ENCODE peak calls at places on chromosome 13, in six cellular contexts. Y, Z, O, Q, D and F are unnamed samples.

GRCh38 chr13:107743523-107743922 is 471.8 kb downstream of the LIG4 start:
- DNase-seq in Y (no peak), Z (peak; percentile 71), O (no peak), Q (no peak), D (no peak), F (no peak)

GRCh38 chr13:73677041-73677589 is 457.1 kb downstream of the KLF12 start:
- DNase-seq in Y (peak; percentile 10), Z (peak; percentile 71), O (no peak), Q (no peak), D (no peak), F (peak; percentile 78)

GRCh38 chr13:91659583-91660415 is 261.4 kb downstream of the GPC5 start:
- DNase-seq in Y (no peak), Z (no peak), O (no peak), Q (no peak), D (no peak), F (no peak)

GRCh38 chr13:49877629-49878218 is 58.4 kb downstream of the SPRYD7 start:
- DNase-seq in Y (peak; percentile 15), Z (peak; percentile 22), O (no peak), Q (peak; percentile 41), D (no peak), F (no peak)

GRCh38 chr13:52053460-52053859 is 29.0 kb downstream of the UTP14C start:
- DNase-seq in Y (no peak), Z (no peak), O (no peak), Q (no peak), D (no peak), F (no peak)

GRCh38 chr13:93766719-93767118 is 540.1 kb downstream of the GPC6 start:
- DNase-seq in Y (no peak), Z (no peak), O (no peak), Q (no peak), D (no peak), F (no peak)

GRCh38 chr13:30963794-30964193 is 31.3 kb downstream of the TEX26 start:
- DNase-seq in Y (peak; percentile 53), Z (peak; percentile 13), O (no peak), Q (no peak), D (no peak), F (no peak)

GRCh38 chr13:99973786-99974185 is 2.2 kb upstream of the ZIC5 start:
- DNase-seq in Y (no peak), Z (no peak), O (no peak), Q (no peak), D (no peak), F (no peak)

GRCh38 chr13:50152224-50152623 is 137.0 kb downstream of the KCNRG start:
- DNase-seq in Y (peak; percentile 19), Z (no peak), O (no peak), Q (no peak), D (peak; percentile 12), F (no peak)

GRCh38 chr13:30135351-30135750 is 172.0 kb downstream of the KATNAL1 start:
- DNase-seq in Y (no peak), Z (no peak), O (no peak), Q (no peak), D (no peak), F (no peak)

GRCh38 chr13:28586585-28587540 is 72.1 kb upstream of the POMP start:
- DNase-seq in Y (no peak), Z (no peak), O (no peak), Q (no peak), D (no peak), F (no peak)

GRCh38 chr13:23598371-23598770 is 28.2 kb downstream of the TNFRSF19 start:
- DNase-seq in Y (no peak), Z (peak; percentile 24), O (no peak), Q (no peak), D (no peak), F (no peak)

GRCh38 chr13:24899601-24900000 is 135.6 kb downstream of the RNF17 start:
- DNase-seq in Y (no peak), Z (no peak), O (no peak), Q (no peak), D (no peak), F (no peak)

GRCh38 chr13:59374720-59375119 is 789.0 kb downstream of the DIAPH3 start:
- DNase-seq in Y (no peak), Z (no peak), O (no peak), Q (no peak), D (no peak), F (no peak)

GRCh38 chr13:27283906-27284523 is 13.4 kb downstream of the RASL11A start:
- DNase-seq in Y (peak; percentile 66), Z (peak; percentile 59), O (peak; percentile 19), Q (no peak), D (no peak), F (no peak)

GRCh38 chr13:43864921-43865320 is 14.6 kb downstream of the CCDC122 start:
- DNase-seq in Y (no peak), Z (peak; percentile 50), O (no peak), Q (no peak), D (no peak), F (peak; percentile 46)

GRCh38 chr13:43861863-43862262 is 17.7 kb downstream of the CCDC122 start:
- DNase-seq in Y (no peak), Z (no peak), O (no peak), Q (no peak), D (no peak), F (no peak)

DNA sequence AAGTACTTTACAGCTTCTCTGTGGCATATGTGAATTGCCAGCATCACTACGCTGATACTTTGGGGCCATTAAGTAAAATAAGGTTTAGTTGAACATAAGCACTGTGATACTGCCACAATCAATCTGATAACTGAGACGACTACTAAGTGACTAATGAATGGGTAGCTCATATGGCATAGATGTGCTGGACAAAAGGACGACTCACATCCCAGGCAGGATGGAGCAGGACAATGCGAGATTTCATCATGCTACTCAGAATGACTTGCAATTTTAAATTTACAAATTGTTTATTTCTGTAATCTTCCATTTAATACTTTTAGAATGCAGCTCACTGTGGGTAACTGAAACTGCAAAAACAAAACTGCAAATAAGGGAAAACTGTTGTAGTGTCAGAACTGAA is 13.6 kb downstream of the CCDC122 start:
- DNase-seq in Y (peak; percentile 74), Z (peak; percentile 60), O (no peak), Q (no peak), D (no peak), F (peak; percentile 53)
- H3K9ac ChIP-seq in Y (no peak overlapping the region), Z (peak overlapping the region; percentile 52), O (no peak overlapping the region), Q (no peak overlapping the region), D (no peak overlapping the region), F (peak overlapping the region; percentile 51)

DNA sequence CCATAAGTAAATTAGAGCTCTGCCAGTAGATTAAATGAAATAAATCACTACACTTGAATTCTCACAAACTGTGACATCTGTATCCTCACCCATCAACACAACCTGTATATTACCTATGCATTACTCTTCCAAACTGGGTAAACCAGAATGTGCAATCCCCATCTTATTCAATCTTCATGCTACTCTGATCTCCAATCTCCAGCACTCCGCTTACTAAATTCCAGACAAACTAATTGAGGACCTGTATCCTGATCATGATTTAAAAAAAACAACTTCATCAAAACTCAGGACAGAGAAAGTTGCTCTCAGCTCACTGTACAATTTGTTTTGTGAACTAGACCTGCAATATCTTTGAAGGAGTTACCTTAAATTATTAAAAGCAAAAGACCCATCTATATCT is 74.4 kb downstream of the FOXO1 start:
- DNase-seq in Y (no peak), Z (no peak), O (no peak), Q (no peak), D (no peak), F (no peak)
- H4K20me1 ChIP-seq in Y (no peaks in the 10 kb centered on the region), Z (no peaks in the 10 kb centered on the region), O (peaks cover 2% of the 10 kb centered on the region), Q (no peaks in the 10 kb centered on the region), D (no peaks in the 10 kb centered on the region), F (no peaks in the 10 kb centered on the region)

DNA sequence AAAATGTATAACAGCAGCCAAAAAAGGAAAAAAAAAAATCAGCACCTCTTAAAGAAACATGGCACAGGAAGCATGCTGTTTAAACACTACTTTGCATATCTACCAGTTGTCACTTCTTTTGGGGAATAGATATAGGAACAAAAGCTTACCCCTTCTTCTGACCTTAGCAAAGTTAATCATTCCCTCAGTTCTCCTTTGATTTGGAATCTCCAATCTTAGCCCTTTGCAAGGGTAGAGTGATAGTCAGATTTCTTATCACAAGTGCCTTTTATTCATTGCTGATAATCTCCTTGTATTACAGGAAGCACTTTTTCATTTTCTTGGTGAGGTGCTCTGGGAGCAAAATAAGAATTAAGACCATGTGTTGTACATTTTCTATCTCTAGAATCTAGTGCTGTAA is 1327.6 kb downstream of the OLFM4 start:
- DNase-seq in Y (no peak), Z (no peak), O (no peak), Q (no peak), D (no peak), F (no peak)
- H3K9ac ChIP-seq in Y (no peak overlapping the region), Z (no peak overlapping the region), O (no peak overlapping the region), Q (no peak overlapping the region), D (no peak overlapping the region), F (no peak overlapping the region)

DNA sequence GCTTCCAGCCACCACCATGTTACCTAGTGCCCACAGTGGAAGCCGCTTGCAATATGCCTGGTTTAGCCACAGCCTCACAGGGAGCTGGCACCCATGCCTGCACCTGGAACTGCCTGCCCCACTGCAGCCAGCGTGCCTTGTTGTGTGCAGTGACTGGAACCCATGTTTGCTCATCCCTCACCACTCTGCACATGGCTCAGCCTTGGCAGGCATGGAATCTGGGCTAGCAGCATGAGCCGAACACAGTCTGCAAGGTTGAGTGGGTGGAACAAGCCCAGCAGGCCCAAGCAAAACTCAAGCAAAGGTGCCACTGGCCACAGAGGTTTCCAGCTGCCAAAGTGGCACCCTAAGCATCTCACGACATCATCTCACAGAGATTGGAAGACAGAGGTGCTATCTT is 269.5 kb downstream of the PCDH20 start:
- DNase-seq in Y (no peak), Z (no peak), O (no peak), Q (no peak), D (no peak), F (no peak)
- H4K20me1 ChIP-seq in Y (no peaks in the 10 kb centered on the region), Z (no peaks in the 10 kb centered on the region), O (no peaks in the 10 kb centered on the region), Q (no peaks in the 10 kb centered on the region), D (no peaks in the 10 kb centered on the region), F (no peaks in the 10 kb centered on the region)

GRCh38 chr13:33213024-33213795 is 72.3 kb downstream of the STARD13 start:
- DNase-seq in Y (no peak), Z (no peak), O (no peak), Q (peak; percentile 53), D (no peak), F (no peak)
- H3K9ac ChIP-seq in Y (no peak overlapping the region), Z (no peak overlapping the region), O (no peak overlapping the region), Q (no peak overlapping the region), D (no peak overlapping the region), F (peak overlapping the region; percentile 51)

DNA sequence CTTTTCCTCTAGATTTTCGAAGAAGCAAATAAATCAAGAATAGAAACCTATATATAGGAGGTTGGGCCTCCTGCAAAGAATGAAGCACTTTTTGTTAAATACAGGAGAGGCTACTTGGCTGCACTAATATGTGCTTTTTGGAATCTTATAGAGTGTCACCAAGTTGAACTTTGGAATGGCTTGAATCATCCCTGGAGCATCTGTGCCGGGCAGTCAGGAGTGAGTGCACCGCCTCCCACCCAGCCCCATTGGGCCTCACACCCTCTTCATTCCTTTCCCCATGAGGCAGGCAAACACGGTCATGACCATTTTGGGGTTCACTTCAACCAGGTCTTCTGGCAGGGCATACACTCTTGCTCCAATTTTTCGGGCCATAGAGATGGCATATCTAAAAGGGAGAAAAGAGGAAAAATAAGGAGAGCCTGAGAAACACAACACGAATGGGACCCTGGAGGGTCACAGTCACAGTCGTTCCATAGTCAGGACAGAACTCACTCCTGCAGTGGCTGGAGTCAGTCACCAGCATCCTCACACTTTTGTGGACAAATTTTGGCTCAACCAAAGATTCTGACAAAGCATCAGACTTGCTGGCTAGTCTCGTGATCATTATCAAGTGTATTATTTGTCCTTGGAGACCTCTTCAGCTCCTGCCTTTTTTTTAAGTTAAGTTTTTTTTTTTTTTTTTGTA is 22.6 kb upstream of the CPB2 start:
- DNase-seq in Y (no peak), Z (no peak), O (no peak), Q (no peak), D (no peak), F (no peak)
- H4K20me1 ChIP-seq in Y (no peaks in the 10 kb centered on the region), Z (no peaks in the 10 kb centered on the region), O (no peaks in the 10 kb centered on the region), Q (no peaks in the 10 kb centered on the region), D (no peaks in the 10 kb centered on the region), F (no peaks in the 10 kb centered on the region)